ENCODE peak calls at places on chromosomes 16 and 17, in seven cellular contexts. I is lung; A is T-helper 1 cell; U is dermis microvascular lymphatic vessel endothelial cell; X is progenitor cell of endocrine pancreas; V is A549; W is CD8-positive, alpha-beta T cell. S is an unnamed sample.

GRCh38 chr17:8474826-8475225 is 39.1 kb downstream of the NDEL1 start:
- DNase-seq in I (no peak), A (no peak), U (no peak), X (no peak), V (no peak), W (no peak), S (no peak)

GRCh38 chr17:31068291-31068690 is 26.5 kb upstream of the NF1 start:
- DNase-seq in I (no peak), A (peak), U (peak), X (peak), V (no peak), W (peak), S (no peak)

GRCh38 chr16:28930652-28931051 is 1.1 kb upstream of the CD19 start:
- DNase-seq in I (no peak), A (no peak), U (no peak), X (no peak), V (no peak), W (no peak), S (no peak)

GRCh38 chr16:15643453-15644305 is 725 bp upstream of the MARF1 start:
- DNase-seq in I (no peak), A (no peak), U (peak), X (no peak), V (peak), W (peak), S (peak)

GRCh38 chr17:42329025-42329976 is 41.0 kb downstream of the STAT5A start:
- DNase-seq in I (no peak), A (no peak), U (peak), X (no peak), V (peak), W (no peak), S (peak)

GRCh38 chr16:31260136-31260931 is 559 bp downstream of the ITGAM start:
- DNase-seq in I (no peak), A (no peak), U (no peak), X (no peak), V (no peak), W (no peak), S (no peak)

GRCh38 chr17:7459961-7460545 is 15.2 kb downstream of the CHRNB1 start:
- DNase-seq in I (no peak), A (no peak), U (no peak), X (no peak), V (no peak), W (no peak), S (no peak)

GRCh38 chr17:43401293-43401692 is 2.5 kb downstream of the ARL4D start:
- DNase-seq in I (no peak), A (no peak), U (no peak), X (no peak), V (peak), W (no peak), S (peak)

GRCh38 chr16:65071371-65072311 is 50.2 kb downstream of the CDH11 start:
- DNase-seq in I (no peak), A (no peak), U (no peak), X (no peak), V (no peak), W (no peak), S (no peak)

S was measured in PC-9.